ENCODE peak calls at places on chromosome 4, in ten cellular contexts. O is PC-9; M is transverse colon; L is tibial artery; J is CD4-positive, alpha-beta T cell; H is WERI-Rb-1; A is Panc1; P is GM12878; K is ovary; W is body of pancreas. V is an unnamed sample. For H3K27me3, the result is how much of the 10 kb centered on the place peaks cover.

GRCh38 chr4:84632092-84632491 is 49.2 kb downstream of the CDS1 start:
- DNase-seq in O (no peak), M (no peak), L (no peak), J (no peak), H (no peak), A (no peak), P (no peak), K (peak), W (no peak), V (no peak)

GRCh38 chr4:19580090-19580489 is 671.6 kb upstream of the SLIT2 start:
- DNase-seq in O (no peak), M (no peak), L (no peak), J (no peak), H (no peak), A (no peak), P (no peak), K (no peak), W (no peak), V (no peak)

GRCh38 chr4:184350964-184351363 is 123.4 kb downstream of the IRF2 start:
- DNase-seq in O (no peak), M (no peak), L (no peak), J (no peak), H (no peak), A (no peak), P (no peak), K (no peak), W (no peak), V (no peak)

GRCh38 chr4:15262396-15262795 is 165.4 kb upstream of the C1QTNF7 start:
- DNase-seq in O (no peak), M (no peak), L (no peak), J (no peak), H (no peak), A (no peak), P (no peak), K (no peak), W (no peak), V (no peak)

GRCh38 chr4:67603310-67604028 is 44.9 kb downstream of the STAP1 start:
- DNase-seq in O (no peak), M (no peak), L (no peak), J (no peak), H (no peak), A (no peak), P (no peak), K (no peak), W (no peak), V (no peak)

GRCh38 chr4:151169223-151169622 is 69.8 kb downstream of the RPS3A start:
- DNase-seq in O (no peak), M (peak), L (peak), J (no peak), H (peak), A (no peak), P (no peak), K (peak), W (peak), V (no peak)

GRCh38 chr4:154076921-154077320 is 288.0 kb upstream of the SFRP2 start:
- DNase-seq in O (no peak), M (no peak), L (no peak), J (no peak), H (no peak), A (no peak), P (no peak), K (no peak), W (no peak), V (no peak)

GRCh38 chr4:107050525-107051135 is 14.5 kb upstream of the DKK2 start:
- DNase-seq in O (no peak), M (no peak), L (no peak), J (no peak), H (no peak), A (no peak), P (no peak), K (no peak), W (no peak), V (no peak)

GRCh38 chr4:180636696-180637095 is 1606.5 kb upstream of the TENM3 start:
- DNase-seq in O (no peak), M (no peak), L (no peak), J (no peak), H (no peak), A (no peak), P (no peak), K (no peak), W (no peak), V (no peak)

GRCh38 chr4:14916554-14917304 is 85.6 kb upstream of the CPEB2 start:
- DNase-seq in O (peak), M (no peak), L (no peak), J (no peak), H (peak), A (peak), P (peak), K (no peak), W (no peak), V (no peak)

GRCh38 chr4:106032851-106033286 is 137.6 kb downstream of the NPNT start:
- DNase-seq in O (no peak), M (no peak), L (peak), J (no peak), H (no peak), A (no peak), P (no peak), K (no peak), W (no peak), V (no peak)

GRCh38 chr4:28686618-28687017 is 1826.0 kb downstream of the STIM2 start:
- DNase-seq in O (no peak), M (peak), L (no peak), J (no peak), H (peak), A (peak), P (no peak), K (no peak), W (peak), V (no peak)

GRCh38 chr4:105715692-105716278 is 7.2 kb downstream of the GSTCD start:
- DNase-seq in O (peak), M (no peak), L (no peak), J (no peak), H (no peak), A (no peak), P (no peak), K (no peak), W (no peak), V (no peak)

GRCh38 chr4:2462218-2462991 is 6.5 kb upstream of the RNF4 start:
- DNase-seq in O (no peak), M (peak), L (peak), J (peak), H (peak), A (no peak), P (no peak), K (peak), W (peak), V (peak)

GRCh38 chr4:36303430-36304137 is 22.2 kb downstream of the DTHD1 start:
- DNase-seq in O (no peak), M (no peak), L (no peak), J (no peak), H (no peak), A (no peak), P (no peak), K (no peak), W (no peak), V (no peak)

GRCh38 chr4:118221193-118221800 is 131.5 kb downstream of the PRSS12 start:
- DNase-seq in O (no peak), M (no peak), L (no peak), J (no peak), H (no peak), A (no peak), P (no peak), K (no peak), W (no peak), V (no peak)

GRCh38 chr4:168881754-168882153 is 128.3 kb downstream of the CBR4 start:
- DNase-seq in O (no peak), M (no peak), L (no peak), J (no peak), H (no peak), A (no peak), P (no peak), K (no peak), W (no peak), V (no peak)

GRCh38 chr4:121784975-121785374 is 16.1 kb upstream of the EXOSC9 start:
- DNase-seq in O (peak), M (no peak), L (no peak), J (no peak), H (no peak), A (no peak), P (no peak), K (no peak), W (no peak), V (no peak)

GRCh38 chr4:158781963-158782362 is 13.1 kb downstream of the FNIP2 start:
- DNase-seq in O (no peak), M (no peak), L (no peak), J (no peak), H (no peak), A (no peak), P (no peak), K (no peak), W (no peak), V (no peak)

GRCh38 chr4:64781737-64782326 is 372.6 kb upstream of the TECRL start:
- DNase-seq in O (no peak), M (no peak), L (no peak), J (no peak), H (no peak), A (peak), P (no peak), K (no peak), W (no peak), V (no peak)

GRCh38 chr4:118154643-118155042 is 120.4 kb downstream of the NDST3 start:
- DNase-seq in O (no peak), M (no peak), L (no peak), J (no peak), H (no peak), A (no peak), P (no peak), K (no peak), W (no peak), V (no peak)

GRCh38 chr4:43837171-43837570 is 611.4 kb downstream of the KCTD8 start:
- DNase-seq in O (no peak), M (no peak), L (no peak), J (no peak), H (no peak), A (no peak), P (no peak), K (no peak), W (no peak), V (no peak)

GRCh38 chr4:153997506-153997905 is 208.6 kb upstream of the SFRP2 start:
- DNase-seq in O (no peak), M (no peak), L (no peak), J (no peak), H (no peak), A (no peak), P (no peak), K (no peak), W (no peak), V (no peak)

GRCh38 chr4:130478406-130478805 is 1382.5 kb downstream of the C4orf33 start:
- DNase-seq in O (no peak), M (no peak), L (no peak), J (no peak), H (no peak), A (no peak), P (no peak), K (no peak), W (no peak), V (no peak)

GRCh38 chr4:178081931-178082330 is 639.7 kb upstream of the AGA start:
- DNase-seq in O (no peak), M (no peak), L (no peak), J (no peak), H (no peak), A (no peak), P (no peak), K (no peak), W (no peak), V (no peak)

GRCh38 chr4:175048111-175048784 is 130.1 kb downstream of the ADAM29 start:
- DNase-seq in O (no peak), M (no peak), L (no peak), J (no peak), H (no peak), A (no peak), P (no peak), K (no peak), W (no peak), V (no peak)

GRCh38 chr4:110197421-110198398 is 705 bp downstream of the ELOVL6 start:
- DNase-seq in O (no peak), M (peak), L (no peak), J (peak), H (peak), A (no peak), P (no peak), K (peak), W (peak), V (peak)

DNA sequence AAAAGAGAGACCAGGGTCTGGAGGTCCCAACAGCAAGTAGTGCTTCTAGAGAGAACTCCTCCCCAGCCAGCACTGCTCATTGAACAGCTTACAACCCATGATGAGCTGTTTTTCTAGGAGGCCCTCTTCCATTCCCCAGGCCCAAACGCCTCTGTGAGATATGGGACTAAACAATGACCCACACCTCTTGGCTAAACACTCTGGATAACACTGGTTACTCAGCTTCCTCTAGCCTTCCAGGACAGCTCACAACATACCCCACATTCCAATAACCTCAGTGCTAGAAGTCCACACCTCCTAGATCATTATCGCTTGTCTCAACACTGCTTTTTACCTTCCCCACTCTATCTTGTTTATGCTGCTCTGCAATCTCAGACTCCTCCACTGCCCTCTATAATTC is 35.4 kb upstream of the PGRMC2 start:
- DNase-seq in O (peak), M (no peak), L (no peak), J (no peak), H (no peak), A (peak), P (no peak), K (no peak), W (no peak), V (no peak)
- H3K27ac ChIP-seq in O (peak), M (no peak), L (no peak), J (no peak), H (no peak), A (no peak), P (no peak), K (no peak), W (no peak), V (no peak)

GRCh38 chr4:46389301-46389761 is 597 bp downstream of the GABRA2 start:
- DNase-seq in O (no peak), M (peak), L (no peak), J (no peak), H (peak), A (no peak), P (no peak), K (no peak), W (no peak), V (no peak)

GRCh38 chr4:46388860-46389259 is 1.1 kb downstream of the GABRA2 start:
- DNase-seq in O (no peak), M (no peak), L (no peak), J (no peak), H (no peak), A (no peak), P (no peak), K (no peak), W (no peak), V (no peak)

GRCh38 chr4:46387956-46388355 is 2.0 kb downstream of the GABRA2 start:
- DNase-seq in O (no peak), M (no peak), L (no peak), J (no peak), H (no peak), A (no peak), P (no peak), K (no peak), W (no peak), V (no peak)

GRCh38 chr4:46385235-46385634 is 4.7 kb downstream of the GABRA2 start:
- DNase-seq in O (no peak), M (no peak), L (no peak), J (no peak), H (no peak), A (no peak), P (no peak), K (no peak), W (no peak), V (no peak)

DNA sequence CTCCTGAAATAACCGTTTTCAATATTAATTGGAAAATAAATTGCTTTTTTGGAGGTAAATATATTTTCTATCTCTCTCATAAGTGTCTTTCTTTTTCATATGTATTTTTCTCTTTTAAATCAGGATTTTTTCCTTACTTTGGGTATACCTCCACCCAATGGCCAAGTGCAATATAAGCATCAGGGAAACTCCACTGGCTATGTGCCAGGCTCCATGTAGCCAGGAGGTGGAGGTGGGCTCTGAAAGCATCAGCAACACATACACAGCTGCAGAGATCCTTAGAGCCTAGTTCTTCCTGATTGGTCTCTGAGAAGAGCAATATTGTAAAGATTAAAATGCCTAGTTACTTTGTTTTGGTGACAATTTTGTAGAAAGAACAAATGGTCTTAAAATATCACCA is 3.4 kb downstream of the GABRA2 start:
- DNase-seq in O (no peak), M (no peak), L (no peak), J (no peak), H (peak), A (no peak), P (no peak), K (no peak), W (no peak), V (no peak)
- H3K27me3 ChIP-seq in O (under half), M (under half), L (under half), J (under half), H (under half), A (under half), P (under half), K (under half), W (under half), V (under half)

GRCh38 chr4:13523591-13524503 is 20.5 kb downstream of the NKX3-2 start:
- DNase-seq in O (no peak), M (no peak), L (no peak), J (no peak), H (peak), A (no peak), P (no peak), K (no peak), W (no peak), V (no peak)
- H3K27ac ChIP-seq in O (no peak), M (no peak), L (no peak), J (no peak), H (no peak), A (no peak), P (no peak), K (no peak), W (no peak), V (no peak)

DNA sequence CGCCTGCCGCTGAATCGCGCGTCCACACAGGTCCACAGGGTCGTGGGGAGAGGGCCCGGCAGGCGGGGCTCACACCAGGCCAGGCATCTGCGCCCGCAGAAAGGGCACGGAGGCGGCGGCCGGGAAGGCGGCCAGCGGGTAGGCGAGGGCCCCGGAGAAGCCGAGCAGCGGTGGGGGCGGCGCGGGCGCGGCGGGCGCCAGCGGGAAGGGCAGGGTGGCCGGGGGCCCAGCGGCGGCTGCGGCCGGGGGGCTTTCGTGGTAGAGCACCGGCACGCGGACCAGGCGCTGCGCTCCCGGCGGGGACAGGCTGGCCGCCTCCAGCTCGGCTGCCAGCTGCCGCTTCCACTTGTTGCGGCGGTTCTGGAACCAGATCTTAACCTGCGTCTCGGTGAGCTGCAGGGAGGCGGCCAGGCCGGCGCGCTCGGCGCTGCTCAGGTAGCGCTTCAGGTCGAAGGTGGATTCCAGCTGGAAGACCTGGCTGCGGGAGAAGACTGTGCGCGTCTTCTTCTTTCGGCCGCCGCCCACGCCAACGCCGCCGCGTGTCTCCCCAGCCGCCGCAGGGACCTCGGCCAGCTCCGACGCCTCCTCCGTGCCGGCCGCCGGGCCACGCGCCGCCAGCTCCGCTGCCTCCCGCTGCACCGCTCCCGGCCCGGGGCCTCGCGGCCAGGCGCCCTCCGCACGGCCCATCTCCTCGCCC is 3.9 kb downstream of the HMX1 start:
- DNase-seq in O (no peak), M (no peak), L (no peak), J (no peak), H (no peak), A (no peak), P (no peak), K (no peak), W (no peak), V (no peak)
- H3K27me3 ChIP-seq in O (under half), M (half or more), L (half or more), J (half or more), H (under half), A (under half), P (under half), K (under half), W (under half), V (half or more)

GRCh38 chr4:80073362-80074008 is 456 bp upstream of the ANTXR2 start:
- DNase-seq in O (no peak), M (no peak), L (no peak), J (no peak), H (no peak), A (no peak), P (peak), K (no peak), W (no peak), V (no peak)

GRCh38 chr4:80074059-80074458 is 1.0 kb upstream of the ANTXR2 start:
- DNase-seq in O (no peak), M (no peak), L (no peak), J (no peak), H (no peak), A (no peak), P (no peak), K (no peak), W (no peak), V (no peak)

GRCh38 chr4:80075995-80076394 is 3.0 kb upstream of the ANTXR2 start:
- DNase-seq in O (no peak), M (no peak), L (no peak), J (no peak), H (no peak), A (no peak), P (no peak), K (no peak), W (no peak), V (no peak)

GRCh38 chr4:80072607-80073361 is at the start of gene ANTXR2:
- DNase-seq in O (peak), M (peak), L (peak), J (peak), H (peak), A (no peak), P (no peak), K (peak), W (peak), V (peak)

GRCh38 chr4:80074651-80075050 is 1.6 kb upstream of the ANTXR2 start:
- DNase-seq in O (no peak), M (no peak), L (no peak), J (no peak), H (no peak), A (no peak), P (no peak), K (no peak), W (no peak), V (no peak)
- H3K27ac ChIP-seq in O (no peak), M (no peak), L (no peak), J (no peak), H (no peak), A (no peak), P (no peak), K (no peak), W (no peak), V (no peak)

GRCh38 chr4:8854016-8854415 is 17.6 kb downstream of the HMX1 start:
- DNase-seq in O (no peak), M (no peak), L (no peak), J (no peak), H (no peak), A (no peak), P (no peak), K (no peak), W (no peak), V (no peak)
- H3K27me3 ChIP-seq in O (half or more), M (half or more), L (half or more), J (under half), H (under half), A (under half), P (under half), K (under half), W (under half), V (half or more)